ENCODE peak calls at places on chromosomes 11 and 22, in four cellular contexts. Z is psoas muscle; L is AG09319; S is activated CD4-positive, alpha-beta T cell treated with anti-CD3 and anti-CD28 coated beads for 24 hours. J is an unnamed sample.

GRCh38 chr11:13007702-13008435 is 1.2 kb upstream of the RASSF10 start:
- DNase-seq in Z (no peak), L (no peak), S (no peak), J (no peak)

GRCh38 chr11:121895919-121896318 is 220.1 kb downstream of the BLID start:
- DNase-seq in Z (no peak), L (peak), S (no peak), J (peak)

GRCh38 chr11:69778373-69778772 is 3.2 kb upstream of the FGF4 start:
- DNase-seq in Z (no peak), L (no peak), S (no peak), J (no peak)

GRCh38 chr22:50153056-50153755 is 17.3 kb upstream of the PANX2 start:
- DNase-seq in Z (no peak), L (no peak), S (no peak), J (no peak)

GRCh38 chr22:41523464-41524221 is 20.6 kb downstream of the POLR3H start:
- DNase-seq in Z (no peak), L (peak), S (no peak), J (no peak)

GRCh38 chr11:61071208-61071681 is 31.0 kb upstream of the CD5 start:
- DNase-seq in Z (no peak), L (no peak), S (no peak), J (no peak)

GRCh38 chr11:66333220-66333877 is 2.9 kb downstream of the RIN1 start:
- DNase-seq in Z (peak), L (no peak), S (no peak), J (no peak)

GRCh38 chr11:113884361-113884836 is 9.0 kb upstream of the USP28 start:
- DNase-seq in Z (no peak), L (no peak), S (no peak), J (no peak)

GRCh38 chr11:26228778-26229177 is 103.2 kb upstream of the ANO3 start:
- DNase-seq in Z (no peak), L (no peak), S (no peak), J (no peak)

GRCh38 chr11:6418958-6419611 is at the start of gene APBB1:
- DNase-seq in Z (peak), L (no peak), S (peak), J (no peak)

GRCh38 chr11:33753304-33753703 is 17.1 kb upstream of the CD59 start:
- DNase-seq in Z (peak), L (no peak), S (no peak), J (no peak)

GRCh38 chr11:15493921-15494630 is 379.4 kb downstream of the INSC start:
- DNase-seq in Z (no peak), L (no peak), S (no peak), J (no peak)

GRCh38 chr11:27423125-27423524 is 49.5 kb downstream of the LGR4 start:
- DNase-seq in Z (peak), L (peak), S (no peak), J (no peak)

GRCh38 chr11:43419460-43419859 is 60.7 kb downstream of the TTC17 start:
- DNase-seq in Z (no peak), L (no peak), S (peak), J (no peak)

GRCh38 chr22:29041408-29041807 is 20.2 kb downstream of the C22orf31 start:
- DNase-seq in Z (no peak), L (no peak), S (no peak), J (no peak)

GRCh38 chr11:74135516-74135840 is 35.3 kb downstream of the C2CD3 start:
- DNase-seq in Z (no peak), L (no peak), S (no peak), J (no peak)

GRCh38 chr11:19988598-19988997 is 171.7 kb downstream of the DBX1 start:
- DNase-seq in Z (peak), L (peak), S (no peak), J (peak)

GRCh38 chr11:123585206-123585605 is 69.2 kb downstream of the SCN3B start:
- DNase-seq in Z (peak), L (no peak), S (no peak), J (no peak)

GRCh38 chr11:1263036-1263435 is 40.2 kb downstream of the MUC5B start:
- DNase-seq in Z (peak), L (no peak), S (no peak), J (no peak)

GRCh38 chr11:121723261-121723741 is 270.5 kb upstream of the SORL1-AS1 start:
- DNase-seq in Z (peak), L (no peak), S (no peak), J (no peak)

GRCh38 chr22:24125942-24126341 is 55.3 kb upstream of the SUSD2 start:
- DNase-seq in Z (no peak), L (no peak), S (no peak), J (no peak)

GRCh38 chr11:35784699-35785098 is 122.1 kb downstream of the TRIM44 start:
- DNase-seq in Z (no peak), L (no peak), S (no peak), J (no peak)

GRCh38 chr11:126484266-126484665 is 128.8 kb downstream of the ST3GAL4 start:
- DNase-seq in Z (no peak), L (peak), S (no peak), J (peak)

GRCh38 chr22:45638834-45639746 is 32.5 kb upstream of the ATXN10 start:
- DNase-seq in Z (peak), L (peak), S (no peak), J (peak)

GRCh38 chr22:24186352-24186740 is 5.1 kb downstream of the SUSD2 start:
- DNase-seq in Z (peak), L (no peak), S (no peak), J (no peak)

GRCh38 chr22:49140921-49141680 is 686.6 kb downstream of the BRD1 start:
- DNase-seq in Z (no peak), L (no peak), S (no peak), J (no peak)

GRCh38 chr22:33018232-33018864 is 39.8 kb downstream of the SYN3 start:
- DNase-seq in Z (peak), L (peak), S (peak), J (no peak)

GRCh38 chr22:39773976-39774539 is 119.5 kb downstream of the ENTHD1 start:
- DNase-seq in Z (no peak), L (no peak), S (peak), J (no peak)

GRCh38 chr11:101442171-101442570 is 141.6 kb downstream of the TRPC6 start:
- DNase-seq in Z (no peak), L (no peak), S (no peak), J (peak)

GRCh38 chr11:119795231-119795630 is 66.2 kb upstream of the NECTIN1 start:
- DNase-seq in Z (no peak), L (peak), S (no peak), J (no peak)

GRCh38 chr22:47663615-47664605 is 901.5 kb downstream of the TBC1D22A start:
- DNase-seq in Z (no peak), L (no peak), S (no peak), J (no peak)

GRCh38 chr22:19114984-19115552 is 7.1 kb downstream of the DGCR2 start:
- DNase-seq in Z (no peak), L (no peak), S (no peak), J (no peak)

GRCh38 chr11:304915-305833 is 2.4 kb upstream of the IFITM2 start:
- DNase-seq in Z (peak), L (peak), S (no peak), J (no peak)

GRCh38 chr11:9428706-9429105 is 32.1 kb upstream of the ZNF143 start:
- DNase-seq in Z (no peak), L (no peak), S (no peak), J (no peak)

GRCh38 chr11:110712643-110713468 is 619 bp upstream of the ARHGAP20 start:
- DNase-seq in Z (peak), L (no peak), S (no peak), J (no peak)

GRCh38 chr11:11034476-11034875 is 176.6 kb upstream of the ZBED5 start:
- DNase-seq in Z (no peak), L (no peak), S (no peak), J (no peak)

GRCh38 chr11:74849525-74850391 is 99.1 kb downstream of the XRRA1 start:
- DNase-seq in Z (peak), L (peak), S (no peak), J (peak)

GRCh38 chr22:46025225-46025972 is 48.4 kb upstream of the WNT7B start:
- DNase-seq in Z (no peak), L (no peak), S (no peak), J (no peak)

GRCh38 chr11:72685560-72686480 is 11.6 kb upstream of the PDE2A start:
- DNase-seq in Z (peak), L (no peak), S (peak), J (no peak)

J was measured in GM04503.